ENCODE peak calls at places on chromosomes 3 and 15, in four cellular contexts. L is kidney epithelial cell, P is A549, I is astrocyte of the spinal cord. W is an unnamed sample.

GRCh38 chr15:62440310-62440709 is 275.2 kb upstream of the C2CD4B start:
- DNase-seq in L (no peak), I (no peak), P (no peak), W (no peak)

GRCh38 chr3:4593014-4593413 is 99.9 kb downstream of the ITPR1 start:
- DNase-seq in I (no peak), L (no peak), P (no peak), W (no peak)

GRCh38 chr3:9769426-9770275 is at the start of gene CAMK1:
- DNase-seq in I (peak; percentile 71), L (no peak), P (peak; percentile 44), W (peak; percentile 70)

GRCh38 chr3:24120434-24120833 is 175.3 kb downstream of the NR1D2 start:
- DNase-seq in I (no peak), P (no peak), L (no peak), W (no peak)

GRCh38 chr3:52771702-52772101 is 962 bp upstream of the NEK4 start:
- DNase-seq in P (no peak), I (no peak), L (no peak), W (no peak)

GRCh38 chr3:40923130-40923529 is 276.2 kb upstream of the CTNNB1 start:
- DNase-seq in P (no peak), I (no peak), L (no peak), W (no peak)

GRCh38 chr3:130925628-130926027 is 31.7 kb downstream of the ATP2C1 start:
- DNase-seq in L (no peak), I (peak; percentile 23), P (peak; percentile 28), W (no peak)

GRCh38 chr3:117539729-117540128 is 830.1 kb downstream of the TUSC7 start:
- DNase-seq in I (no peak), P (no peak), L (no peak), W (no peak)

GRCh38 chr3:10374311-10374710 is 53.4 kb upstream of the SEC13 start:
- DNase-seq in P (no peak), L (no peak), I (no peak), W (no peak)

GRCh38 chr3:47394140-47394855 is 13.5 kb downstream of the PTPN23 start:
- DNase-seq in I (no peak), L (peak; percentile 21), P (no peak), W (no peak)

GRCh38 chr15:100910119-100910518 is 9.0 kb upstream of the LRRK1 start:
- DNase-seq in I (no peak), L (no peak), P (no peak), W (no peak)

GRCh38 chr15:30919877-30920550 is 16.3 kb downstream of the FAN1 start:
- DNase-seq in I (no peak), L (no peak), P (no peak), W (no peak)

GRCh38 chr3:122929188-122929465 is 98.4 kb downstream of the SEMA5B start:
- DNase-seq in I (no peak), L (no peak), P (no peak), W (no peak)
- TF ChIP-seq CTCF in I (no peak), L (no peak), P (no peak), W (no peak)

GRCh38 chr3:194139085-194139976 is 3.4 kb downstream of the HES1 start:
- DNase-seq in L (no peak), I (peak; percentile 87), P (peak; percentile 69), W (no peak)

GRCh38 chr3:194138732-194139084 is 2.8 kb downstream of the HES1 start:
- DNase-seq in L (no peak), I (no peak), P (no peak), W (no peak)

GRCh38 chr3:194136519-194137313 is 768 bp downstream of the HES1 start:
- DNase-seq in L (no peak), P (peak; percentile 32), I (peak; percentile 81), W (peak; percentile 65)

GRCh38 chr3:194137314-194138097 is 1.6 kb downstream of the HES1 start:
- DNase-seq in P (peak; percentile 65), L (no peak), I (peak; percentile 61), W (peak; percentile 50)

DNA sequence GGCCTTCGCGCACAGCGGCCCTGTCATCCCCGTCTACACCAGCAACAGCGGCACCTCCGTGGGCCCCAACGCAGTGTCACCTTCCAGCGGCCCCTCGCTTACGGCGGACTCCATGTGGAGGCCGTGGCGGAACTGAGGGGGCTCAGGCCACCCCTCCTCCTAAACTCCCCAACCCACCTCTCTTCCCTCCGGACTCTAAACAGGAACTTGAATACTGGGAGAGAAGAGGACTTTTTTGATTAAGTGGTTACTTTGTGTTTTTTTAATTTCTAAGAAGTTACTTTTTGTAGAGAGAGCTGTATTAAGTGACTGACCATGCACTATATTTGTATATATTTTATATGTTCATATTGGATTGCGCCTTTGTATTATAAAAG is 2.1 kb downstream of the HES1 start:
- DNase-seq in P (peak; percentile 37), I (peak; percentile 32), L (no peak), W (no peak)
- TF ChIP-seq CTCF in P (no peak), I (no peak), L (no peak), W (no peak)

GRCh38 chr15:81292516-81293001 is 31.4 kb downstream of the STARD5 start:
- DNase-seq in L (no peak), I (no peak), P (no peak), W (no peak)

GRCh38 chr15:81295466-81296145 is 28.3 kb downstream of the STARD5 start:
- DNase-seq in I (no peak), L (no peak), P (no peak), W (no peak)

GRCh38 chr15:81293728-81294500 is 30.0 kb downstream of the STARD5 start:
- DNase-seq in L (no peak), I (no peak), P (no peak), W (no peak)

GRCh38 chr15:81296218-81296617 is 27.7 kb downstream of the STARD5 start:
- DNase-seq in I (no peak), P (no peak), L (no peak), W (no peak)

GRCh38 chr15:81294501-81294850 is 29.5 kb downstream of the STARD5 start:
- DNase-seq in I (no peak), P (no peak), L (no peak), W (no peak)
- TF ChIP-seq CTCF in I (no peak), P (no peak), L (no peak), W (no peak)

GRCh38 chr3:143348486-143349327 is 229.1 kb downstream of the CHST2 start:
- DNase-seq in L (no peak), I (no peak), P (no peak), W (no peak)
- TF ChIP-seq CTCF in L (peak; percentile 31), I (peak; percentile 29), P (no peak), W (no peak)

W was measured in endothelial cell.